ENCODE peak calls at places on chromosomes 7 and 10, in five cellular contexts. Z is NCI-H345, H is left colon, P is RWPE2, F is NCI-H774. M is an unnamed sample.

GRCh38 chr10:93379366-93380042 is 102.6 kb downstream of the MYOF start:
- DNase-seq in Z (no peak), H (no peak), P (no peak), F (no peak), M (peak; percentile 69)

GRCh38 chr7:143381427-143382125 is 431 bp downstream of the ZYX start:
- DNase-seq in Z (peak; percentile 35), H (peak; percentile 74), P (no peak), F (no peak), M (no peak)

GRCh38 chr10:37125921-37126320 is 523 bp downstream of the ANKRD30A start:
- DNase-seq in Z (no peak), H (no peak), P (no peak), F (no peak), M (no peak)

GRCh38 chr7:85125679-85126078 is 61.2 kb downstream of the SEMA3D start:
- DNase-seq in Z (no peak), H (no peak), P (no peak), F (no peak), M (no peak)

GRCh38 chr10:7340179-7340874 is 70.5 kb downstream of the SFMBT2 start:
- DNase-seq in Z (no peak), H (no peak), P (no peak), F (no peak), M (peak; percentile 22)

GRCh38 chr7:117157121-117157870 is 165.6 kb downstream of the WNT2 start:
- DNase-seq in Z (no peak), H (no peak), P (no peak), F (no peak), M (no peak)

GRCh38 chr7:158811461-158811860 is 17.8 kb downstream of the ESYT2 start:
- DNase-seq in Z (no peak), H (no peak), P (no peak), F (no peak), M (peak; percentile 62)

GRCh38 chr7:3168869-3169268 is 125.2 kb upstream of the CARD11 start:
- DNase-seq in Z (no peak), H (no peak), P (no peak), F (no peak), M (peak; percentile 21)

GRCh38 chr10:72846225-72846624 is 47.3 kb upstream of the OIT3 start:
- DNase-seq in Z (no peak), H (no peak), P (no peak), F (no peak), M (peak; percentile 57)

GRCh38 chr10:12799144-12799543 is 202.4 kb downstream of the CCDC3 start:
- DNase-seq in Z (no peak), H (no peak), P (no peak), F (no peak), M (no peak)